ENCODE peak calls at places on chromosomes 6 and 20, in seven cellular contexts. Z is suprapubic skin, L is brain microvascular endothelial cell, V is HL-60, G is fibroblast of lung, N is psoas muscle, X is WERI-Rb-1. Y is an unnamed sample.

GRCh38 chr6:13425971-13426931 is 61.1 kb downstream of the GFOD1 start:
- DNase-seq in Z (no peak), L (peak), V (no peak), G (peak), N (peak), X (no peak), Y (peak)

GRCh38 chr6:85576479-85576878 is 17.2 kb downstream of the SNX14 start:
- DNase-seq in Z (no peak), L (no peak), V (no peak), G (no peak), N (no peak), X (no peak), Y (no peak)

GRCh38 chr6:131419698-131420097 is 153.3 kb upstream of the ARG1 start:
- DNase-seq in Z (no peak), L (no peak), V (no peak), G (no peak), N (no peak), X (no peak), Y (no peak)

GRCh38 chr6:125477849-125478248 is 176.1 kb upstream of the HDDC2 start:
- DNase-seq in Z (no peak), L (peak), V (no peak), G (no peak), N (no peak), X (no peak), Y (no peak)

GRCh38 chr6:170152111-170152926 is 138.6 kb downstream of the DLL1 start:
- DNase-seq in Z (peak), L (no peak), V (no peak), G (peak), N (peak), X (no peak), Y (peak)

GRCh38 chr6:170046786-170047626 is 243.9 kb downstream of the DLL1 start:
- DNase-seq in Z (peak), L (no peak), V (peak), G (no peak), N (no peak), X (no peak), Y (no peak)

GRCh38 chr6:16511723-16512584 is 249.3 kb downstream of the ATXN1 start:
- DNase-seq in Z (no peak), L (no peak), V (no peak), G (no peak), N (no peak), X (no peak), Y (no peak)

GRCh38 chr6:69732640-69733039 is 64.2 kb downstream of the LMBRD1 start:
- DNase-seq in Z (no peak), L (no peak), V (no peak), G (no peak), N (no peak), X (no peak), Y (peak)

GRCh38 chr6:142417331-142417750 is 115.5 kb downstream of the ADGRG6 start:
- DNase-seq in Z (no peak), L (no peak), V (no peak), G (peak), N (no peak), X (no peak), Y (peak)

GRCh38 chr20:38579921-38580320 is 1.1 kb upstream of the ADIG start:
- DNase-seq in Z (no peak), L (no peak), V (no peak), G (no peak), N (no peak), X (no peak), Y (no peak)

GRCh38 chr6:128209771-128210170 is 308.9 kb upstream of the THEMIS start:
- DNase-seq in Z (no peak), L (peak), V (no peak), G (peak), N (no peak), X (no peak), Y (peak)

GRCh38 chr6:126926926-126927325 is 191.5 kb upstream of the RSPO3 start:
- DNase-seq in Z (no peak), L (no peak), V (no peak), G (peak), N (no peak), X (no peak), Y (no peak)

GRCh38 chr6:129498950-129499870 is 210.8 kb downstream of the ARHGAP18 start:
- DNase-seq in Z (no peak), L (peak), V (peak), G (peak), N (no peak), X (no peak), Y (peak)

DNA sequence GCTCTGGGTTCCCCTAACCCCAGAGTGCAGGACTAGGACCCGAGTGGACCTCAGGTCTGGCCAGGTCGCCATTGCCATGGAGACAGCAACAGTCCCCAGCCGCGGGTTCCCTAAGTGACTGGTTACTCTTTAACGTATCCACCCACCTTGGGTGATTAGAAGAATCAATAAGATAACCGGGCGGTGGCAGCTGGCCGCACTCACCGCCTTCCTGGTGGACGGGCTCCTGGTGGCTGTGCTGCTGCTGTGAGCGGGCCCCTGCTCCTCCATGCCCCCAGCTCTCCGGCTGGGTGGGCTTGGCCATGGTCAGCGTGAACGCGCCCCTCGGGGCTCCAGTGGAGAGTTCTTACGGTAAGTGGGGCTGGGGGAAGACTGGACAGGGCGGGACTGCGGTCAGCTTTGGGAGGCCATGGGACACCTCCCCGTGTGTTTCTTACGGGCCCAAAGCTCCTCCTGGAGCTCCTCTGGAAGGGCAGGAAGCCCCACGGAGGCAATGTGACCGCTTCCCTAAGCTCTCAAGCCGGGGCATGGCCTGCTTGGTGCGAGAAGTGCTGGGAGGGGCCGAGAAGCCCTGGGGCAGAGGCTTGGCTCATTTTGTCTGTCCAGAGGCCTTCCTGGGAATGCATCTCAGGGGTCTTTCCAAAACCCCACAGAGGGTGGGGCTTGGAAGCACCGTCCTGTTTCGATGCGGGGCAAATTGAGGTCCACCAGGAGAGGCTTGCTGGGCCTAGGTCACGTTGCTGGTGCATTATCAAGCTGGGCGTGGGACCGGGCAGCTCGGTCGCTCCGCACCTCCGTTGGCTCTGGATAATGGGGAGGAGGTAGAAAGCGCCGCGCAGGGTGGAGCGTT is at the start of gene HNF4A:
- DNase-seq in Z (no peak), L (no peak), V (no peak), G (no peak), N (no peak), X (peak), Y (no peak)
- H3K4me3 ChIP-seq in Z (no peak), L (no peak), V (no peak), G (no peak), N (no peak), X (no peak), Y (no peak)

GRCh38 chr20:57266251-57267157 is at the start of gene BMP7:
- DNase-seq in Z (peak), L (no peak), V (no peak), G (peak), N (no peak), X (peak), Y (peak)
- H3K4me3 ChIP-seq in Z (peak), L (no peak), V (no peak), G (no peak), N (peak), X (peak), Y (no peak)

GRCh38 chr6:148524976-148525375 is 182.3 kb downstream of the SASH1 start:
- DNase-seq in Z (no peak), L (peak), V (no peak), G (peak), N (no peak), X (no peak), Y (peak)
- H3K4me3 ChIP-seq in Z (no peak), L (peak), V (no peak), G (peak), N (no peak), X (no peak), Y (peak)

GRCh38 chr6:145733770-145734169 is 1.6 kb downstream of the EPM2A start:
- DNase-seq in Z (no peak), L (no peak), V (peak), G (peak), N (no peak), X (no peak), Y (no peak)
- H3K4me3 ChIP-seq in Z (peak), L (peak), V (peak), G (peak), N (peak), X (peak), Y (no peak)